ENCODE peak calls at places on chromosomes 13 and 19, in four cellular contexts. U is stomach, H is amygdala, O is AML-193. R is an unnamed sample.

GRCh38 chr13:49858183-49858856 is 65.8 kb upstream of the KPNA3 start:
- DNase-seq in H (no peak), U (no peak), O (no peak), R (no peak)

GRCh38 chr13:80469105-80469840 is 128.3 kb upstream of the SPRY2 start:
- DNase-seq in O (peak; percentile 89), H (no peak), U (no peak), R (no peak)

GRCh38 chr13:29143864-29144263 is 323.7 kb downstream of the MTUS2 start:
- DNase-seq in U (no peak), O (no peak), H (no peak), R (no peak)

GRCh38 chr13:73708393-73708985 is 425.7 kb downstream of the KLF12 start:
- DNase-seq in O (peak; percentile 73), H (no peak), U (peak; percentile 45), R (no peak)

GRCh38 chr19:54399189-54399588 is 16.1 kb upstream of the TTYH1 start:
- DNase-seq in H (no peak), U (no peak), O (no peak), R (no peak)

GRCh38 chr13:42762917-42763316 is 18.5 kb upstream of the FAM216B start:
- DNase-seq in U (no peak), O (no peak), H (no peak), R (no peak)

GRCh38 chr19:13060233-13060963 is 42.3 kb downstream of the LYL1 start:
- DNase-seq in H (peak; percentile 28), O (no peak), U (no peak), R (no peak)

GRCh38 chr19:48341006-48341405 is 15.7 kb downstream of the EMP3 start:
- DNase-seq in O (no peak), H (peak; percentile 24), U (no peak), R (no peak)

GRCh38 chr13:60654405-60654804 is 257.4 kb downstream of the TDRD3 start:
- DNase-seq in U (peak; percentile 59), H (no peak), O (no peak), R (no peak)

GRCh38 chr13:100506154-100506553 is 82.4 kb downstream of the GGACT start:
- DNase-seq in U (no peak), H (no peak), O (no peak), R (no peak)

GRCh38 chr13:40794414-40795368 is 5.3 kb downstream of the SLC25A15 start:
- DNase-seq in H (no peak), O (no peak), U (no peak), R (no peak)

GRCh38 chr13:34358811-34359513 is 541.0 kb downstream of the RFC3 start:
- DNase-seq in O (no peak), U (no peak), H (no peak), R (no peak)

GRCh38 chr19:18173054-18173571 is 500 bp upstream of the IFI30 start:
- DNase-seq in U (no peak), O (no peak), H (no peak), R (no peak)

GRCh38 chr19:19535311-19536191 is 2.5 kb upstream of the CILP2 start:
- DNase-seq in O (no peak), H (no peak), U (no peak), R (no peak)

GRCh38 chr13:43153436-43154082 is 130.2 kb downstream of the DNAJC15 start:
- DNase-seq in U (no peak), H (no peak), O (no peak), R (no peak)

GRCh38 chr19:21912654-21913053 is 76.7 kb upstream of the ZNF43 start:
- DNase-seq in H (no peak), U (no peak), O (peak; percentile 1), R (no peak)

GRCh38 chr19:40523322-40524047 is 53.2 kb upstream of the SHKBP1 start:
- DNase-seq in O (peak; percentile 71), U (peak; percentile 80), H (no peak), R (no peak)

GRCh38 chr13:23858586-23858985 is 30.6 kb downstream of the MIPEP start:
- DNase-seq in U (no peak), O (no peak), H (no peak), R (no peak)

GRCh38 chr13:40271931-40272775 is 394.3 kb downstream of the FOXO1 start:
- DNase-seq in H (peak; percentile 14), U (peak; percentile 49), O (no peak), R (no peak)

GRCh38 chr13:46297338-46297737 is 85.6 kb downstream of the LRRC63 start:
- DNase-seq in U (no peak), H (no peak), O (no peak), R (no peak)

GRCh38 chr19:17724655-17725054 is 5.4 kb downstream of the MAP1S start:
- DNase-seq in U (no peak), O (no peak), H (no peak), R (no peak)

GRCh38 chr13:40026741-40027140 is 371.3 kb downstream of the COG6 start:
- DNase-seq in H (no peak), U (no peak), O (no peak), R (peak; percentile 7)

GRCh38 chr13:53012707-53013106 is 15.9 kb upstream of the OLFM4 start:
- DNase-seq in U (no peak), H (no peak), O (peak; percentile 62), R (no peak)

GRCh38 chr13:51861728-51862300 is at the start of gene CCDC70:
- DNase-seq in O (no peak), U (no peak), H (no peak), R (no peak)

GRCh38 chr19:38033658-38034150 is 126.7 kb downstream of the SIPA1L3 start:
- DNase-seq in U (no peak), O (no peak), H (no peak), R (no peak)

GRCh38 chr13:112587359-112587766 is 590 bp downstream of the TUBGCP3 start:
- DNase-seq in O (peak; percentile 78), U (peak; percentile 82), H (peak; percentile 53), R (peak; percentile 56)

GRCh38 chr19:19167612-19168011 is 2.5 kb downstream of the MEF2B start:
- DNase-seq in O (no peak), H (no peak), U (no peak), R (no peak)

GRCh38 chr13:98480915-98481510 is 95.9 kb downstream of the STK24 start:
- DNase-seq in O (no peak), H (no peak), U (no peak), R (no peak)

GRCh38 chr13:108561152-108561551 is 68.3 kb upstream of the MYO16 start:
- DNase-seq in H (no peak), O (no peak), U (no peak), R (no peak)

GRCh38 chr13:43720780-43721397 is 65.9 kb downstream of the ENOX1 start:
- DNase-seq in H (no peak), O (no peak), U (no peak), R (no peak)

GRCh38 chr13:113535381-113535781 is 44.9 kb upstream of the DCUN1D2 start:
- DNase-seq in O (no peak), U (no peak), H (no peak), R (no peak)

GRCh38 chr13:22086593-22086992 is 415.7 kb downstream of the FGF9 start:
- DNase-seq in U (no peak), H (no peak), O (no peak), R (no peak)

GRCh38 chr19:53912653-53913052 is 3.6 kb downstream of the CACNG7 start:
- DNase-seq in O (no peak), H (no peak), U (no peak), R (no peak)

GRCh38 chr19:8185343-8186068 is 23.7 kb upstream of the CERS4 start:
- DNase-seq in U (no peak), O (no peak), H (no peak), R (no peak)